ENCODE peak calls at places on chromosome 17, in six cellular contexts. H is SK-N-SH, S is stomach, O is vagina, G is HCT116, Q is endothelial cell of umbilical vein. Y is an unnamed sample.

GRCh38 chr17:68527314-68527713 is 15.1 kb downstream of the PRKAR1A start:
- DNase-seq in H (no peak), S (no peak), O (no peak), G (no peak), Q (no peak), Y (no peak)

GRCh38 chr17:50046667-50047066 is 9.2 kb upstream of the ITGA3 start:
- DNase-seq in H (no peak), S (no peak), O (no peak), G (no peak), Q (no peak), Y (no peak)

GRCh38 chr17:7260601-7261376 is 1.5 kb downstream of the CLDN7 start:
- DNase-seq in H (no peak), S (peak; percentile 47), O (no peak), G (no peak), Q (no peak), Y (no peak)

GRCh38 chr17:81635973-81636504 is 873 bp downstream of the NPLOC4 start:
- DNase-seq in H (no peak), S (no peak), O (no peak), G (no peak), Q (no peak), Y (no peak)

GRCh38 chr17:18151290-18151689 is 32.3 kb upstream of the ALKBH5 start:
- DNase-seq in H (no peak), S (no peak), O (no peak), G (no peak), Q (no peak), Y (no peak)

GRCh38 chr17:4634981-4635380 is 6.5 kb downstream of the ALOX15 start:
- DNase-seq in H (no peak), S (no peak), O (no peak), G (no peak), Q (no peak), Y (no peak)

GRCh38 chr17:69539781-69540319 is 125.4 kb downstream of the MAP2K6 start:
- DNase-seq in H (no peak), S (no peak), O (no peak), G (no peak), Q (peak; percentile 97), Y (no peak)

GRCh38 chr17:60087882-60088669 is 9.4 kb upstream of the HEATR6 start:
- DNase-seq in H (no peak), S (peak; percentile 42), O (no peak), G (no peak), Q (no peak), Y (no peak)

GRCh38 chr17:34437188-34437587 is 74.2 kb upstream of the CCL1 start:
- DNase-seq in H (no peak), S (no peak), O (no peak), G (no peak), Q (no peak), Y (no peak)

GRCh38 chr17:46875849-46876352 is 24.5 kb downstream of the WNT9B start:
- DNase-seq in H (no peak), S (no peak), O (no peak), G (no peak), Q (no peak), Y (no peak)

GRCh38 chr17:34613064-34614019 is 34.0 kb downstream of the TMEM132E start:
- DNase-seq in H (peak; percentile 77), S (no peak), O (no peak), G (no peak), Q (no peak), Y (no peak)

DNA sequence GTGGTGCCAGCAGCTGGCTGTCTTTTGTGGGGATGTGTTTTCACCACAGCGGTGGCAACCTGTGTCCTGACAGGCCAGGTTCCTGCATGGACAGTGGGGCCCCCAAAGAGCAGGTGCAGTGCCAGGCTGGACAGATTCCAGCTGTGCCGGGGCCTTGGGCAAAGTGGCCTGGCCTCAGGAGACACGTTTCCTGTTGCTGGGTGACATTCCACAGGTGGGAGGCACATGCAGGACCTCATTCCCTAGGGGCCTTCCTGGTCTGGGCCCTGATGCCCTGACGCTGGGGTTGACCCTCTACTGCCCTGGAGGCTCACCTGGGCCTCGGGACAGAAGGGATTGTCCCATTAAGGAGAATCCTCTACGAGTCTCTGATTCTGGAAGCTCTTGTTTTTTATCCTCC is 182.4 kb downstream of the RAB11FIP4 start:
- DNase-seq in H (peak; percentile 16), S (no peak), O (no peak), G (no peak), Q (no peak), Y (no peak)
- H3K36me3 ChIP-seq in H (peaks cover 3% of the 10 kb centered on the region), S (no peaks in the 10 kb centered on the region), O (no peaks in the 10 kb centered on the region), G (no peaks in the 10 kb centered on the region), Q (peaks cover 10% of the 10 kb centered on the region), Y (no peaks in the 10 kb centered on the region)

GRCh38 chr17:42518046-42518754 is 17.8 kb upstream of the NAGLU start:
- DNase-seq in H (no peak), S (peak; percentile 79), O (peak; percentile 97), G (peak; percentile 79), Q (peak; percentile 98), Y (no peak)

GRCh38 chr17:42518755-42519545 is 17.1 kb upstream of the NAGLU start:
- DNase-seq in H (no peak), S (peak; percentile 69), O (no peak), G (no peak), Q (peak; percentile 81), Y (no peak)

GRCh38 chr17:42520540-42520951 is 15.5 kb upstream of the NAGLU start:
- DNase-seq in H (no peak), S (no peak), O (no peak), G (no peak), Q (no peak), Y (no peak)

GRCh38 chr17:42521036-42521435 is 15.0 kb upstream of the NAGLU start:
- DNase-seq in H (no peak), S (no peak), O (no peak), G (no peak), Q (peak; percentile 39), Y (no peak)

DNA sequence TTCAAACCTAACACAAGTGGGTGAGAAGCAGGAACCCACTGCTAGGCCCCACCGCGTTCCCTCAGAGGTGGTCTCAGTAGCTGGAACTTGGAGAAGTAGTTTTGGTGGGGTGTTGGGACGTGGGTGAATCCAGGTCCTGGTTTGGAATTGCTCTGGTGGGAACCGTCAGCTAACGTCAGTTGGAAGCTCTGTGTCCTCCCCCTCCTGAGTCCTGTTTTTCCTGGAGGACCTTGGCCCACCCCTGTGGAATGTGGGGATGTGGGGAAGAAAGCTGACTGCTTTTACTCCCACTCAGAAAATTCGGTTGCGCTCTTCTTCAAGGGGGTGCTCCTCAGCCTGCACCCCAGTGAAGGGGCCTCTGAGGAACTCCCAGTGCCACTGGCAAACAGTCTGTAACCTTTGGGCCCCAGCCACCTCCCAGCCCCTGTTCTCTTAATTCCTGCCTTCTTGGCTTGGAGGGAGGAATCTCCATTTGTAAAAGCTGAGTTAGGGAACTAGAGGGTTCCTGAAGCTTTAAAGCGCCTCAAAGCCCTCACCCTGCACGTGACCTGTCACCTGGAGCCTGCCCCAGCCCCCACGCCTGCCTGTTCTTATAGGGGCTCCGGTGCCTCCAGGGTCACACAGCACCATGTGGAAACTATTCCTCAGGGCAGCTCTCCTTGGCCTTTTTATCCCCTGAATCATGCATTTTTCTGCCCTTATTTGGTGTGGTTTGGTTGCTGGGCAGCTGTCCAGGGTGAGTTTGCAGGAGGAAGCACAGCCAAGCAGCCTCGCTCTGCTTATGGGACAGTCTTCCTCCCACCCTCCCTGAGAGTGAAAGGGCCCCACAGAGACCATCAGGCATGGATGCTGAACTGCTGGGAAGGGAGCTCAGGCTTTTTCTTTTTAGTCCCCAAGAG is 16.2 kb upstream of the NAGLU start:
- DNase-seq in H (no peak), S (peak; percentile 77), O (peak; percentile 91), G (peak; percentile 92), Q (peak; percentile 98), Y (no peak)
- TF ChIP-seq POLR2AphosphoS5 in H (peak; percentile 78), S (peak; percentile 54), O (peak; percentile 83), G (peak; percentile 70), Q (peak; percentile 78), Y (no peak)

DNA sequence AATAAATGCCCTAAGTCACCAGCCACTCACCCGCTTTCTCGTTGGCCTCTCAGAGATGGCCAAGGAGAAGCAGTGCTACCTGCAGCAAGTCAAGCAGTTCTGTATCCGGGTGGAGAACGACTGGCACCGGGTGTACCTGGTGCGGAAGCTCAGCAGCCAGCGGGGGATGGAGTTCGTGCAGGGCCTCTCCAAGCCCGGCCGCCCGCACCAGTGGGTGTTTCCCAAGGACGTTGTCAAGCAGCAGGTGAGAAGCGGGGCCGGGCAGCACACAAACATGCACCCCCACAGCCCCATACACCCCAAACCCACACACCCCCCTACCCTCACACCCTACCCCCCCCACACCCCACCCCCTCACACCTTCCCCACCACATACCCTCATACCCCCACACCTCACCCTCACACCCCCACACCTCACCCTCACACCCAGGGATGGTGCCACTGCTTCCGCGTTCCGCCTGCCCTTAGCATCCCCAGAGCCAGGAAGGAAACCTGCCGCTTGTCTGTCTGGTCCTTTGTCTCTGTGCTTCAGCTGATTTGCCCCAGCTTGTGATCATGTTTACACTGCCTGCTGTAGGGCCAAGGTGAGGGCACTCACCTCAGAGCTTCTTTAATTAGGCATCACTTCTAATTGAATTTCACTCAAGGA is 41.9 kb upstream of the ENDOV start:
- DNase-seq in H (no peak), S (no peak), O (no peak), G (no peak), Q (no peak), Y (no peak)
- H3K36me3 ChIP-seq in H (peaks cover 71% of the 10 kb centered on the region), S (peaks cover 95% of the 10 kb centered on the region), O (peaks cover 9% of the 10 kb centered on the region), G (peaks cover 23% of the 10 kb centered on the region), Q (peaks cover 51% of the 10 kb centered on the region), Y (peaks cover 34% of the 10 kb centered on the region)

DNA sequence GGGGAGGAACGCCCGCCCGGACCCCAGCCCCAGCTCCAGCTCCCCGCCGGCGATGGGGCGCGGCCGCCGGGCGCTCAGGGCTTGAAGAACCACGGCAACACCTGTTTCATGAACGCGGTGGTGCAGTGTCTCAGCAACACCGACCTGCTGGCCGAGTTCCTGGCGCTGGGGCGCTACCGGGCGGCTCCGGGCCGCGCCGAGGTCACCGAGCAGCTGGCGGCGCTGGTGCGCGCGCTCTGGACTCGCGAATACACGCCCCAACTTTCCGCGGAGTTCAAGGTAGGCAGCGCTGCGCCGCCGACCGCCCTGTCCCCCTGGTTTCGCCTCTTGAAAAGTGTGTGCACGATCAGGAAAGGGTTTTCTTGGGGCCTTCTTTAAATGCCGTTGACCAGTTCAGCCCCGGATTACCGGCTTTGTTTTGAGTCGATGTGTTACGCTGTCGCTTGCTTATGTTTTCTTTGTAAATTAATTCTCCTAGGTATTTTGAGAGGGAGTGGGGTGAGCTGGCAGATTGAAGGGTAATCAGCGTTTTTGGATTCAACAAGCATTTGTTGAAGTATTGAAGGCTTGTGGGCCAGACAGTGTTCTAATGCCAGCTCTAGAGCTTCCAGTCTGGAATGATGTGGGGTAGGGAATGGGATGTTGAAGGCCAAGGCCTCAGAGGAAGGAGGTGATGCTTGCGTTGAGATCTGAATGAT is 690 bp downstream of the USP43 start:
- DNase-seq in H (peak; percentile 27), S (peak; percentile 79), O (no peak), G (peak; percentile 12), Q (no peak), Y (no peak)
- TF ChIP-seq POLR2AphosphoS5 in H (no peak), S (peak; percentile 56), O (no peak), G (no peak), Q (no peak), Y (no peak)

GRCh38 chr17:76732734-76733617 is 4.2 kb downstream of the SRSF2 start:
- DNase-seq in H (no peak), S (no peak), O (no peak), G (no peak), Q (no peak), Y (no peak)

GRCh38 chr17:76733618-76733957 is 3.5 kb downstream of the SRSF2 start:
- DNase-seq in H (no peak), S (no peak), O (no peak), G (no peak), Q (no peak), Y (no peak)

GRCh38 chr17:76735586-76736348 is 1.4 kb downstream of the SRSF2 start:
- DNase-seq in H (no peak), S (no peak), O (no peak), G (no peak), Q (no peak), Y (no peak)

GRCh38 chr17:76735006-76735405 is 2.1 kb downstream of the SRSF2 start:
- DNase-seq in H (no peak), S (no peak), O (no peak), G (no peak), Q (peak; percentile 43), Y (no peak)

GRCh38 chr17:76734080-76734840 is 2.9 kb downstream of the SRSF2 start:
- DNase-seq in H (no peak), S (no peak), O (no peak), G (no peak), Q (peak; percentile 77), Y (no peak)
- H3K36me3 ChIP-seq in H (peaks cover 62% of the 10 kb centered on the region), S (peaks cover 41% of the 10 kb centered on the region), O (no peaks in the 10 kb centered on the region), G (peaks cover 52% of the 10 kb centered on the region), Q (peaks cover 8% of the 10 kb centered on the region), Y (peaks cover 54% of the 10 kb centered on the region)

Y was measured in SK-N-MC.